ENCODE peak calls at places on chromosomes 16 and 17, in ten cellular contexts. G is mucosa of descending colon, D is fibroblast of the aortic adventitia, V is K562, S is cardiac muscle cell, T is cardiac fibroblast, B is esophagus squamous epithelium, L is neural progenitor cell, X is sigmoid colon, H is IMR-90. J is an unnamed sample.

GRCh38 chr16:4882633-4883285 is 35.5 kb downstream of the UBN1 start:
- DNase-seq in X (no peak), G (no peak), V (no peak), B (no peak), T (peak; percentile 43), H (peak; percentile 80), L (no peak), S (peak; percentile 34), D (no peak), J (peak; percentile 63)

GRCh38 chr17:79733692-79734070 is 2.9 kb downstream of the ENPP7 start:
- DNase-seq in S (no peak), B (no peak), V (no peak), H (no peak), T (no peak), G (no peak), D (no peak), L (no peak), X (no peak), J (no peak)

GRCh38 chr16:30927789-30928378 is 4.5 kb downstream of the FBXL19 start:
- DNase-seq in H (peak; percentile 25), S (peak; percentile 40), B (no peak), D (peak; percentile 23), G (no peak), X (no peak), L (peak; percentile 81), V (peak; percentile 70), T (peak; percentile 54), J (no peak)

GRCh38 chr16:74713876-74714275 is 13.2 kb upstream of the MLKL start:
- DNase-seq in D (no peak), S (no peak), H (no peak), B (no peak), V (no peak), L (no peak), G (no peak), T (no peak), X (no peak), J (no peak)

GRCh38 chr16:16025214-16025968 is 76.0 kb downstream of the ABCC1 start:
- DNase-seq in T (peak; percentile 74), B (no peak), H (peak; percentile 97), S (peak; percentile 64), V (no peak), D (peak; percentile 96), L (peak; percentile 24), X (no peak), G (peak; percentile 65), J (no peak)

GRCh38 chr17:3295632-3296031 is 2.5 kb downstream of the OR3A1 start:
- DNase-seq in T (no peak), G (no peak), D (no peak), H (no peak), S (no peak), X (no peak), V (no peak), B (no peak), L (no peak), J (no peak)

GRCh38 chr17:31815212-31815611 is 43.8 kb downstream of the COPRS start:
- DNase-seq in B (no peak), G (no peak), S (no peak), T (no peak), V (no peak), D (no peak), L (no peak), H (no peak), X (no peak), J (no peak)

GRCh38 chr16:65123846-65124513 is 2.1 kb upstream of the CDH11 start:
- DNase-seq in H (peak; percentile 19), D (no peak), T (no peak), S (no peak), V (no peak), X (peak; percentile 64), G (no peak), L (peak; percentile 14), B (no peak), J (no peak)

GRCh38 chr16:86584726-86585721 is 6.7 kb downstream of the FOXL1 start:
- DNase-seq in V (no peak), H (no peak), D (peak; percentile 54), B (no peak), L (no peak), S (no peak), G (no peak), X (no peak), T (no peak), J (no peak)

GRCh38 chr17:32498362-32498761 is 11.6 kb downstream of the CDK5R1 start:
- DNase-seq in B (no peak), X (peak; percentile 55), T (no peak), V (no peak), D (no peak), S (no peak), H (no peak), L (no peak), G (peak; percentile 16), J (no peak)

GRCh38 chr17:1643999-1644492 is 1.5 kb downstream of the SCARF1 start:
- DNase-seq in G (no peak), L (no peak), B (no peak), D (no peak), V (no peak), H (no peak), T (no peak), X (no peak), S (peak; percentile 24), J (no peak)

GRCh38 chr17:1645207-1646171 is at the start of gene SCARF1:
- DNase-seq in X (peak; percentile 79), T (no peak), D (no peak), H (no peak), L (no peak), S (no peak), B (no peak), V (no peak), G (peak; percentile 68), J (no peak)

GRCh38 chr17:1641065-1641403 is 4.5 kb downstream of the SCARF1 start:
- DNase-seq in H (no peak), X (no peak), B (no peak), G (no peak), L (no peak), V (no peak), D (no peak), T (no peak), S (no peak), J (no peak)

GRCh38 chr17:1644493-1645206 is 882 bp downstream of the SCARF1 start:
- DNase-seq in S (peak; percentile 25), G (peak; percentile 65), X (no peak), H (peak; percentile 73), L (no peak), B (no peak), D (peak; percentile 17), T (no peak), V (no peak), J (no peak)

DNA sequence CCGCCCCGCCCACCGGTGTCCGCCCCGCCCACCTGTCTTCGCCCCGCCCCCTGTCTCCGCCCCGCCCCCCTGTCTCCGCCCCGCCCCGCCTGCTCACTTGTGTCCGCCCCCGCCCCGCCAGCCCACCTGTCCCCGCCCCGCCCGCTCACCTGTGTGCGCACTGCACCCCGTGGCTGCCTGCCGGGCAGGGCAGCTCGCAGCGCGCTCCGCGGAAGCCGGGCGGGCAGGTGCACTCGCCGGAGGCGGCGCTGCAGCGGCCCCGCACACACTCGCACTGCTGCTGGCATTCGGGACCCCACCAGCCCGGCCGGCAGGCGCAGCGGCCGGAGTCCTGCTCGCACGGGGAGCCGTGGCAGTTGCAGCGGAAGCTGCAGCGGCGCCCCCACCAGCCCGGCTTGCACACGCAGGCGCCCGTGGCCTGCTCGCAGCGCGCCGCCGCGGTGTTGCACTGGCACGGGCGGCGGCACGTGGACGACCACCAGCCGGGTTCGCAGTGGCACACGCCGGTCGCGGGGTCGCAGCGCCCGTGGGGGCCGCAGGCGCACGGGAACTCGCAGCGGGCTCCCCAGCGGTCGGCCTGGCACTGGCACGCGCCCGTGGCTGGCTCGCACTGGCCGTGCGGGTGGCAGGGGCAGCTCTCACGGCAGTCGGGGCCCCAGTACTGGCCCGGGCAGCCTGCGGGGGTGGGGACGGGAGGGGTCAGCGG is 2.1 kb downstream of the SCARF1 start:
- DNase-seq in H (no peak), G (peak; percentile 93), B (no peak), X (no peak), D (no peak), V (no peak), L (peak; percentile 87), T (no peak), S (peak; percentile 23), J (no peak)
- H3K4me3 ChIP-seq in H (peak overlapping the region; percentile 40), G (no peak overlapping the region), B (peak overlapping the region; percentile 74), X (peak overlapping the region; percentile 51), D (peak overlapping the region; percentile 47), V (no peak overlapping the region), L (peak overlapping the region; percentile 50), T (no peak overlapping the region), S (peak overlapping the region; percentile 29), J (peak overlapping the region; percentile 52)

DNA sequence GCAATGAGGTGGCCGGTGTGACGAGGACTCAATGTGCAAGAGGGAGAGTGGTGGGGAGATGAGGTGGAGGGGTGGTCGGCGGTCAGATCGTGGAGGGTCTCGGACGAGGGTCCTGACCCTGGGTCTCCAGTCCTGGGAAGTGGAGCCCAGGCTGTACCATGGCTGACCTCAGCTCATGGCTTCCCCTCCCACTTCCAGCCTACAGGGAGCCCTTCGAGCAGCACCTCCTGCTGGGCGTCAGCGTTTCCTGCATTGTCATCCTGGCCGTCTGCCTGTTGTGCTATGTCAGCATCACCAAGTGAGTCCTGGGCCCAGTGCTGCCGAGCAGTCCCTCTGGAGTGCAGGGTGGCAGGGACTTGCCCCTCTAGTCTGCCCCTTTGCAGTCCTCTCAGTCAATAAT is 41.8 kb downstream of the IL4R start:
- DNase-seq in V (peak; percentile 31), H (peak; percentile 22), L (peak; percentile 47), X (peak; percentile 82), T (peak; percentile 53), D (peak; percentile 32), B (no peak), S (peak; percentile 57), G (peak; percentile 63), J (no peak)
- TF ChIP-seq CTCF in V (peak; percentile 79), H (peak; percentile 43), L (peak; percentile 40), X (peak; percentile 25), T (peak; percentile 66), D (peak; percentile 34), B (peak; percentile 55), S (peak; percentile 48), G (no peak), J (no peak)

GRCh38 chr16:69465881-69466280 is 41.5 kb downstream of the CYB5B start:
- DNase-seq in D (no peak), H (no peak), L (no peak), S (no peak), B (no peak), X (no peak), V (no peak), G (no peak), T (no peak), J (no peak)
- H3K4me3 ChIP-seq in D (no peak overlapping the region), H (no peak overlapping the region), L (no peak overlapping the region), S (no peak overlapping the region), B (no peak overlapping the region), X (no peak overlapping the region), V (no peak overlapping the region), G (no peak overlapping the region), T (no peak overlapping the region), J (no peak overlapping the region)

GRCh38 chr17:76370261-76370993 is 14.0 kb upstream of the SPHK1 start:
- DNase-seq in S (peak; percentile 93), T (peak; percentile 92), X (peak; percentile 90), V (peak; percentile 67), G (no peak), B (no peak), L (no peak), D (peak; percentile 97), H (peak; percentile 98), J (no peak)
- TF ChIP-seq CTCF in S (peak; percentile 73), T (peak; percentile 48), X (peak; percentile 24), V (peak; percentile 92), G (no peak), B (peak; percentile 48), L (peak; percentile 31), D (peak; percentile 54), H (peak; percentile 60), J (peak; percentile 50)

GRCh38 chr16:73399486-73399885 is 351.6 kb upstream of the ZFHX3 start:
- DNase-seq in G (no peak), S (no peak), X (no peak), B (no peak), T (no peak), V (no peak), L (no peak), D (no peak), H (no peak), J (no peak)
- H3K4me3 ChIP-seq in G (no peak overlapping the region), S (no peak overlapping the region), X (no peak overlapping the region), B (no peak overlapping the region), T (no peak overlapping the region), V (no peak overlapping the region), L (no peak overlapping the region), D (no peak overlapping the region), H (no peak overlapping the region), J (no peak overlapping the region)

J was measured in epithelial cell of proximal tubule.